ENCODE peak calls at places on chromosomes 1 and 21, in eight cellular contexts. R, L, Q, B, D, J, H and M are unnamed samples.

GRCh38 chr1:221279146-221279545 is 399.9 kb downstream of the HLX start:
- DNase-seq in R (no peak), L (no peak), Q (peak), B (no peak), D (no peak), J (no peak), H (no peak), M (no peak)

GRCh38 chr1:210437781-210438180 is 109.1 kb downstream of the HHAT start:
- DNase-seq in R (no peak), L (no peak), Q (peak), B (peak), D (no peak), J (no peak), H (no peak), M (no peak)

GRCh38 chr1:169109561-169110134 is 3.2 kb downstream of the ATP1B1 start:
- DNase-seq in R (peak), L (peak), Q (peak), B (peak), D (peak), J (peak), H (no peak), M (peak)

GRCh38 chr1:197313713-197314112 is 45.7 kb downstream of the CRB1 start:
- DNase-seq in R (no peak), L (no peak), Q (no peak), B (no peak), D (no peak), J (no peak), H (no peak), M (no peak)

GRCh38 chr1:51697160-51697559 is 80.3 kb downstream of the OSBPL9 start:
- DNase-seq in R (no peak), L (peak), Q (no peak), B (peak), D (no peak), J (no peak), H (no peak), M (no peak)

GRCh38 chr1:231924183-231924582 is 297.6 kb downstream of the DISC1 start:
- DNase-seq in R (no peak), L (no peak), Q (no peak), B (no peak), D (no peak), J (no peak), H (no peak), M (no peak)

GRCh38 chr1:17416389-17416788 is 23.1 kb downstream of the RCC2 start:
- DNase-seq in R (no peak), L (no peak), Q (no peak), B (no peak), D (no peak), J (no peak), H (no peak), M (no peak)

GRCh38 chr1:192826791-192827477 is 18.1 kb downstream of the RGS2 start:
- DNase-seq in R (no peak), L (peak), Q (no peak), B (peak), D (no peak), J (peak), H (peak), M (peak)

GRCh38 chr21:18495553-18495952 is 92.0 kb upstream of the TMPRSS15 start:
- DNase-seq in R (no peak), L (no peak), Q (no peak), B (no peak), D (no peak), J (no peak), H (no peak), M (no peak)

GRCh38 chr1:113765306-113765705 is 6.0 kb upstream of the PHTF1 start:
- DNase-seq in R (no peak), L (no peak), Q (peak), B (peak), D (no peak), J (no peak), H (no peak), M (no peak)

GRCh38 chr1:180842052-180842451 is 70.6 kb upstream of the KIAA1614 start:
- DNase-seq in R (peak), L (no peak), Q (peak), B (peak), D (no peak), J (no peak), H (no peak), M (no peak)

GRCh38 chr1:42943166-42943565 is 15.5 kb downstream of the SLC2A1 start:
- DNase-seq in R (no peak), L (peak), Q (no peak), B (peak), D (no peak), J (peak), H (peak), M (peak)

GRCh38 chr1:41431490-41432350 is 52.8 kb downstream of the EDN2 start:
- DNase-seq in R (no peak), L (no peak), Q (no peak), B (no peak), D (no peak), J (no peak), H (no peak), M (no peak)

GRCh38 chr21:32256873-32257620 is 21.8 kb downstream of the MIS18A start:
- DNase-seq in R (no peak), L (peak), Q (peak), B (peak), D (no peak), J (peak), H (no peak), M (no peak)

GRCh38 chr21:33975548-33976081 is 60.0 kb upstream of the ATP5PO start:
- DNase-seq in R (no peak), L (peak), Q (peak), B (peak), D (peak), J (peak), H (peak), M (peak)

GRCh38 chr1:10217748-10218441 is 7.5 kb downstream of the KIF1B start:
- DNase-seq in R (no peak), L (peak), Q (no peak), B (peak), D (no peak), J (no peak), H (no peak), M (no peak)

GRCh38 chr1:41341756-41342562 is 19.3 kb upstream of the FOXO6 start:
- DNase-seq in R (peak), L (no peak), Q (no peak), B (peak), D (no peak), J (peak), H (no peak), M (peak)

GRCh38 chr21:42125571-42126544 is 54.7 kb downstream of the UMODL1 start:
- DNase-seq in R (peak), L (no peak), Q (peak), B (peak), D (peak), J (peak), H (no peak), M (no peak)

GRCh38 chr1:177546346-177546745 is 375.6 kb downstream of the BRINP2 start:
- DNase-seq in R (no peak), L (peak), Q (no peak), B (peak), D (no peak), J (peak), H (no peak), M (no peak)

DNA sequence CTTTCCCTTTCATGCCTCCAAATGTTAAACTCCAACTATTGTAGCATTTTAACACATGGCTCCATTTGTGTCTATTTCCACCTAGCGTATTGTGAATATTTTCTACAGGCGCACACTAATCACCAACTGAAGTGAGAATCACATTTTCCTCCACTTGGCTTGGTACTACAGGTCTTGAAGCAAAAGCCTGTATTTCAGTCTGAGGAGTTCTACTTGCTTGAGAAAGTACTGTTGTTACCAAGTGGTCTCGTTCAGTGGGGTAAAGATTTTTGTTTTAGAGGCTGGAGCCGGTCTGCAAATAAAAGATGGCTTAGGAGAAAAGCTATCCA is 567 bp upstream of the PTBP2 start:
- DNase-seq in R (no peak), L (no peak), Q (no peak), B (no peak), D (peak), J (peak), H (no peak), M (no peak)
- H3K4me3 ChIP-seq in R (peak), L (peak), Q (peak), B (peak), D (peak), J (peak), H (peak), M (peak)

GRCh38 chr1:243642936-243643335 is 207.1 kb downstream of the AKT3 start:
- DNase-seq in R (no peak), L (no peak), Q (peak), B (peak), D (no peak), J (no peak), H (no peak), M (no peak)
- H2AFZ ChIP-seq in R (no peak), L (no peak), Q (no peak), B (no peak), D (no peak), J (no peak), H (no peak), M (no peak)

DNA sequence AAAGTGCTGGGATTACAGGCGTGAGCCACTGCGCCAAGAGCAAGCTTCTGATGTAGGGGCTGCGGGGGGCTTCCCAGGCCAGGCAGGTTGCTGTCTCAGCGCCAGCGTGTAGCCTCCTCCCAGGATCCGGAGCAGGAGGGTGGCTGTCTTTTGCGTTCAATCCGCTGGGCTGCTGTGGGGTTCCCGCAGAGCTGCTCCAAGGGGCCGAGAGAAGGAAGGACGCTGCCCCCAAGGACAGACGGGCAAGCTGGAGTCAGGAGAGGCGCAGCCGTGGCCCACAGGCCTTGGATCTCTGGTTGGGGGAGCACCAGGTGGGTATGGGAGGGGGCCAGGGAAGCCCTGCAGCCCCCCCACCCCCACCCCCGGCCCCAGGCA is 16.0 kb upstream of the SKI start:
- DNase-seq in R (peak), L (no peak), Q (peak), B (no peak), D (no peak), J (no peak), H (no peak), M (no peak)
- H3K4me3 ChIP-seq in R (peak), L (no peak), Q (no peak), B (peak), D (no peak), J (no peak), H (no peak), M (no peak)

GRCh38 chr1:48616710-48617109 is 144.7 kb upstream of the SPATA6 start:
- DNase-seq in R (no peak), L (no peak), Q (no peak), B (peak), D (no peak), J (no peak), H (no peak), M (no peak)

GRCh38 chr1:48617227-48617626 is 145.2 kb upstream of the SPATA6 start:
- DNase-seq in R (no peak), L (peak), Q (no peak), B (peak), D (no peak), J (no peak), H (no peak), M (no peak)

GRCh38 chr1:48619529-48619928 is 147.5 kb upstream of the SPATA6 start:
- DNase-seq in R (peak), L (peak), Q (peak), B (peak), D (no peak), J (peak), H (peak), M (peak)
- H2AFZ ChIP-seq in R (peak), L (no peak), Q (no peak), B (peak), D (no peak), J (no peak), H (no peak), M (no peak)